ENCODE peak calls at places on chromosomes 6 and 20, in six cellular contexts. One of them, this sample, is unnamed.

GRCh38 chr6:138007014-138007472 is 100.2 kb downstream of the PERP start:
- DNase-seq in right lobe of liver: no peak
- DNase-seq in CD4-positive, alpha-beta T cell: no peak
- DNase-seq in GM12878: no peak
- DNase-seq in IMR-90: peak
- DNase-seq in endodermal cell: peak
- DNase-seq in this sample: no peak

GRCh38 chr6:67497749-67498148 is 1137.3 kb upstream of the ADGRB3 start:
- DNase-seq in GM12878: no peak
- DNase-seq in CD4-positive, alpha-beta T cell: no peak
- DNase-seq in endodermal cell: no peak
- DNase-seq in right lobe of liver: no peak
- DNase-seq in IMR-90: no peak
- DNase-seq in this sample: no peak

GRCh38 chr6:128305228-128305627 is 215.2 kb downstream of the PTPRK start:
- DNase-seq in right lobe of liver: no peak
- DNase-seq in CD4-positive, alpha-beta T cell: no peak
- DNase-seq in endodermal cell: no peak
- DNase-seq in IMR-90: peak
- DNase-seq in GM12878: no peak
- DNase-seq in this sample: no peak

GRCh38 chr6:111057074-111057752 is 30.1 kb upstream of the SLC16A10 start:
- DNase-seq in endodermal cell: peak
- DNase-seq in CD4-positive, alpha-beta T cell: peak
- DNase-seq in IMR-90: peak
- DNase-seq in GM12878: no peak
- DNase-seq in right lobe of liver: no peak
- DNase-seq in this sample: no peak

GRCh38 chr20:47694021-47694818 is 91.1 kb downstream of the SULF2 start:
- DNase-seq in endodermal cell: no peak
- DNase-seq in CD4-positive, alpha-beta T cell: no peak
- DNase-seq in GM12878: no peak
- DNase-seq in IMR-90: no peak
- DNase-seq in right lobe of liver: no peak
- DNase-seq in this sample: no peak

GRCh38 chr20:18983796-18984195 is 170.2 kb downstream of the SCP2D1 start:
- DNase-seq in CD4-positive, alpha-beta T cell: no peak
- DNase-seq in endodermal cell: no peak
- DNase-seq in GM12878: no peak
- DNase-seq in right lobe of liver: no peak
- DNase-seq in IMR-90: no peak
- DNase-seq in this sample: no peak

GRCh38 chr6:81562169-81562568 is 190.3 kb downstream of the TENT5A start:
- DNase-seq in IMR-90: peak
- DNase-seq in GM12878: no peak
- DNase-seq in right lobe of liver: no peak
- DNase-seq in endodermal cell: no peak
- DNase-seq in CD4-positive, alpha-beta T cell: no peak
- DNase-seq in this sample: no peak

GRCh38 chr20:38321959-38322598 is 18.1 kb downstream of the BPI start:
- DNase-seq in GM12878: no peak
- DNase-seq in IMR-90: peak
- DNase-seq in right lobe of liver: no peak
- DNase-seq in endodermal cell: peak
- DNase-seq in CD4-positive, alpha-beta T cell: no peak
- DNase-seq in this sample: no peak

GRCh38 chr6:127515234-127515793 is 3.8 kb downstream of the MTCL3 start:
- DNase-seq in right lobe of liver: no peak
- DNase-seq in endodermal cell: peak
- DNase-seq in GM12878: no peak
- DNase-seq in IMR-90: no peak
- DNase-seq in CD4-positive, alpha-beta T cell: peak
- DNase-seq in this sample: peak

GRCh38 chr6:21263531-21264287 is 329.8 kb upstream of the SOX4 start:
- DNase-seq in IMR-90: no peak
- DNase-seq in endodermal cell: no peak
- DNase-seq in CD4-positive, alpha-beta T cell: no peak
- DNase-seq in right lobe of liver: no peak
- DNase-seq in GM12878: peak
- DNase-seq in this sample: no peak

GRCh38 chr6:26363882-26364825 is 844 bp upstream of the BTN3A2 start:
- DNase-seq in GM12878: peak
- DNase-seq in right lobe of liver: no peak
- DNase-seq in IMR-90: no peak
- DNase-seq in CD4-positive, alpha-beta T cell: no peak
- DNase-seq in endodermal cell: peak
- DNase-seq in this sample: no peak

GRCh38 chr20:13200767-13201500 is 20.1 kb upstream of the ISM1 start:
- DNase-seq in IMR-90: no peak
- DNase-seq in endodermal cell: peak
- DNase-seq in GM12878: no peak
- DNase-seq in CD4-positive, alpha-beta T cell: no peak
- DNase-seq in right lobe of liver: no peak
- DNase-seq in this sample: no peak

GRCh38 chr20:49901588-49901987 is 13.7 kb downstream of the SPATA2 start:
- DNase-seq in endodermal cell: no peak
- DNase-seq in right lobe of liver: peak
- DNase-seq in IMR-90: no peak
- DNase-seq in GM12878: no peak
- DNase-seq in CD4-positive, alpha-beta T cell: no peak
- DNase-seq in this sample: no peak

GRCh38 chr6:122180132-122180531 is 219.3 kb upstream of the HSF2 start:
- DNase-seq in right lobe of liver: no peak
- DNase-seq in IMR-90: peak
- DNase-seq in endodermal cell: no peak
- DNase-seq in CD4-positive, alpha-beta T cell: no peak
- DNase-seq in GM12878: no peak
- DNase-seq in this sample: no peak

GRCh38 chr6:39905640-39905975 is 28.7 kb downstream of the MOCS1 start:
- DNase-seq in endodermal cell: no peak
- DNase-seq in CD4-positive, alpha-beta T cell: no peak
- DNase-seq in IMR-90: no peak
- DNase-seq in GM12878: no peak
- DNase-seq in right lobe of liver: no peak
- DNase-seq in this sample: no peak

GRCh38 chr6:3628143-3628840 is 123.2 kb downstream of the PXDC1 start:
- DNase-seq in endodermal cell: no peak
- DNase-seq in IMR-90: no peak
- DNase-seq in GM12878: no peak
- DNase-seq in CD4-positive, alpha-beta T cell: no peak
- DNase-seq in right lobe of liver: no peak
- DNase-seq in this sample: no peak

GRCh38 chr20:38590682-38591483 is 9.9 kb downstream of the ADIG start:
- DNase-seq in GM12878: no peak
- DNase-seq in CD4-positive, alpha-beta T cell: no peak
- DNase-seq in IMR-90: no peak
- DNase-seq in endodermal cell: peak
- DNase-seq in right lobe of liver: no peak
- DNase-seq in this sample: no peak

GRCh38 chr20:45313065-45313695 is 5.1 kb upstream of the MATN4 start:
- DNase-seq in IMR-90: no peak
- DNase-seq in right lobe of liver: no peak
- DNase-seq in CD4-positive, alpha-beta T cell: no peak
- DNase-seq in GM12878: no peak
- DNase-seq in endodermal cell: no peak
- DNase-seq in this sample: no peak

GRCh38 chr20:20391766-20392165 is 23.9 kb downstream of the INSM1 start:
- DNase-seq in GM12878: no peak
- DNase-seq in right lobe of liver: no peak
- DNase-seq in IMR-90: no peak
- DNase-seq in endodermal cell: no peak
- DNase-seq in CD4-positive, alpha-beta T cell: no peak
- DNase-seq in this sample: no peak

GRCh38 chr6:45480697-45481415 is 103.1 kb upstream of the SUPT3H start:
- DNase-seq in CD4-positive, alpha-beta T cell: no peak
- DNase-seq in endodermal cell: no peak
- DNase-seq in IMR-90: no peak
- DNase-seq in GM12878: no peak
- DNase-seq in right lobe of liver: no peak
- DNase-seq in this sample: no peak

GRCh38 chr6:157445277-157445676 is 64.3 kb downstream of the ZDHHC14 start:
- DNase-seq in endodermal cell: no peak
- DNase-seq in right lobe of liver: no peak
- DNase-seq in GM12878: no peak
- DNase-seq in IMR-90: no peak
- DNase-seq in CD4-positive, alpha-beta T cell: no peak
- DNase-seq in this sample: no peak

GRCh38 chr20:18657575-18657974 is 69.7 kb downstream of the DTD1 start:
- DNase-seq in CD4-positive, alpha-beta T cell: no peak
- DNase-seq in endodermal cell: no peak
- DNase-seq in IMR-90: peak
- DNase-seq in GM12878: no peak
- DNase-seq in right lobe of liver: no peak
- DNase-seq in this sample: no peak

GRCh38 chr20:24703284-24703610 is 233.8 kb downstream of the SYNDIG1 start:
- DNase-seq in GM12878: no peak
- DNase-seq in endodermal cell: peak
- DNase-seq in right lobe of liver: no peak
- DNase-seq in CD4-positive, alpha-beta T cell: no peak
- DNase-seq in IMR-90: no peak
- DNase-seq in this sample: no peak

GRCh38 chr6:108171291-108171917 is 5.6 kb downstream of the NR2E1 start:
- DNase-seq in right lobe of liver: no peak
- DNase-seq in GM12878: no peak
- DNase-seq in endodermal cell: peak
- DNase-seq in CD4-positive, alpha-beta T cell: no peak
- DNase-seq in IMR-90: no peak
- DNase-seq in this sample: no peak

GRCh38 chr6:29762051-29762450 is 38.8 kb downstream of the HLA-F start:
- DNase-seq in endodermal cell: peak
- DNase-seq in CD4-positive, alpha-beta T cell: no peak
- DNase-seq in right lobe of liver: no peak
- DNase-seq in IMR-90: no peak
- DNase-seq in GM12878: no peak
- DNase-seq in this sample: no peak

GRCh38 chr6:35363293-35363750 is 21.0 kb downstream of the PPARD start:
- DNase-seq in right lobe of liver: no peak
- DNase-seq in CD4-positive, alpha-beta T cell: no peak
- DNase-seq in endodermal cell: peak
- DNase-seq in IMR-90: peak
- DNase-seq in GM12878: no peak
- DNase-seq in this sample: no peak

GRCh38 chr6:35362200-35362599 is 19.8 kb downstream of the PPARD start:
- DNase-seq in IMR-90: no peak
- DNase-seq in CD4-positive, alpha-beta T cell: no peak
- DNase-seq in right lobe of liver: no peak
- DNase-seq in GM12878: no peak
- DNase-seq in endodermal cell: no peak
- DNase-seq in this sample: no peak

GRCh38 chr6:35359346-35359743 is 17.0 kb downstream of the PPARD start:
- DNase-seq in endodermal cell: no peak
- DNase-seq in CD4-positive, alpha-beta T cell: no peak
- DNase-seq in IMR-90: no peak
- DNase-seq in GM12878: no peak
- DNase-seq in right lobe of liver: no peak
- DNase-seq in this sample: no peak

GRCh38 chr6:35359744-35360348 is 17.5 kb downstream of the PPARD start:
- DNase-seq in IMR-90: peak
- DNase-seq in GM12878: no peak
- DNase-seq in CD4-positive, alpha-beta T cell: no peak
- DNase-seq in right lobe of liver: no peak
- DNase-seq in endodermal cell: no peak
- DNase-seq in this sample: peak

DNA sequence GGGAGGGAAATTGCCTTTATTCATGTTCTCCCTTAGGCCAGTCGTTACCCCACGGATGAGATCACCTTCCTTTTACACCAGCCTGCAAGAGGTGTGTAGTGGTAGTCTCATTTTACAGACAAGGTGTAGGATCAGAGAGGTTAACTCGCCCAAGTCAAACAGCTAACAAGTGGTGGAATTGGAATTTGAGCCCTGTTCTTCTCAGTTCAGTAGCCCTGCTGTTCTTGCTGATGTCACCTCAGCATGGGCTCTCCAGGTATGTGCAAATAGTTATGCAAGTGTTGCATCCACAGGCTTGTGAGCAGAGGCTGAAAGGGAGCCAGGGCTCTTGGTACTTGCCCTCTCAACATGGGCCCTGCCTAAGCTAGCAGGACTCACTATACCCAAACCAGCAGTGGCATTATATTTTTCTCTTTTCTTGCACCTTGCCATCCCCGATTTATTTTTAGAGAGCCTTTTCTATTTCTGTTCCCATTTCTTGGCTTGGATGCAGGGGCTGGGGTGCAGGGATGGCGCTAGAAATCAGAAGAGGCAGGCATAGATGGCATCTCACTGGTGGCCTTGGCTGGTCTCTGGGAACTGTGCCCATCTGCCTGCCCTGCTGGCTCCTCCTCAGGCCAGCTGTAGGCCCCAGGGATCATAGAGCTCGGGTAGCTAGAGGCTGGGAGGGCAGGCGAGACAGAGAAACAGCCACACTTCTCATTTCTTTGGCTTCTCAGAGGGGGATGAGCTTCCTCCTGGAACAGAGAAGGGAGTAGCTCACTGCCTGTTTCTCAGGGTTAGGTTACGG is 18.2 kb downstream of the PPARD start:
- DNase-seq in CD4-positive, alpha-beta T cell: no peak
- DNase-seq in IMR-90: peak
- DNase-seq in right lobe of liver: peak
- DNase-seq in endodermal cell: peak
- DNase-seq in GM12878: no peak
- DNase-seq in this sample: peak
- H3K27ac ChIP-seq in CD4-positive, alpha-beta T cell: no peak
- H3K27ac ChIP-seq in IMR-90: no peak
- H3K27ac ChIP-seq in right lobe of liver: peak
- H3K27ac ChIP-seq in endodermal cell: peak
- H3K27ac ChIP-seq in GM12878: no peak
- H3K27ac ChIP-seq in this sample: peak

GRCh38 chr20:23270427-23270911 is 80.1 kb upstream of the NXT1 start:
- DNase-seq in IMR-90: peak
- DNase-seq in GM12878: no peak
- DNase-seq in right lobe of liver: no peak
- DNase-seq in endodermal cell: no peak
- DNase-seq in CD4-positive, alpha-beta T cell: no peak
- DNase-seq in this sample: no peak
- H3K27ac ChIP-seq in IMR-90: peak
- H3K27ac ChIP-seq in GM12878: no peak
- H3K27ac ChIP-seq in right lobe of liver: no peak
- H3K27ac ChIP-seq in endodermal cell: no peak
- H3K27ac ChIP-seq in CD4-positive, alpha-beta T cell: no peak
- H3K27ac ChIP-seq in this sample: no peak

GRCh38 chr6:41843178-41843577 is 52.0 kb downstream of the USP49 start:
- DNase-seq in endodermal cell: no peak
- DNase-seq in CD4-positive, alpha-beta T cell: no peak
- DNase-seq in right lobe of liver: no peak
- DNase-seq in IMR-90: no peak
- DNase-seq in GM12878: no peak
- DNase-seq in this sample: no peak

GRCh38 chr6:41846666-41847237 is 48.4 kb downstream of the USP49 start:
- DNase-seq in CD4-positive, alpha-beta T cell: peak
- DNase-seq in endodermal cell: peak
- DNase-seq in GM12878: peak
- DNase-seq in IMR-90: peak
- DNase-seq in right lobe of liver: no peak
- DNase-seq in this sample: peak
- H3K27ac ChIP-seq in CD4-positive, alpha-beta T cell: no peak
- H3K27ac ChIP-seq in endodermal cell: no peak
- H3K27ac ChIP-seq in GM12878: peak
- H3K27ac ChIP-seq in IMR-90: peak
- H3K27ac ChIP-seq in right lobe of liver: no peak
- H3K27ac ChIP-seq in this sample: no peak

GRCh38 chr6:1952726-1953360 is 292.6 kb downstream of the GMDS start:
- DNase-seq in GM12878: no peak
- DNase-seq in IMR-90: peak
- DNase-seq in endodermal cell: no peak
- DNase-seq in right lobe of liver: no peak
- DNase-seq in CD4-positive, alpha-beta T cell: no peak
- DNase-seq in this sample: no peak
- H3K27ac ChIP-seq in GM12878: no peak
- H3K27ac ChIP-seq in IMR-90: peak
- H3K27ac ChIP-seq in endodermal cell: no peak
- H3K27ac ChIP-seq in right lobe of liver: no peak
- H3K27ac ChIP-seq in CD4-positive, alpha-beta T cell: no peak
- H3K27ac ChIP-seq in this sample: no peak

This sample was measured in substantia nigra.